ENCODE peak calls at places on chromosomes 3 and 15, in nine cellular contexts. One of them, this sample, is unnamed.

GRCh38 chr3:72306800-72307341 is 521.9 kb upstream of the PROK2 start:
- DNase-seq in uterus: peak
- DNase-seq in Ammon's horn: no peak
- DNase-seq in thoracic aorta: no peak
- DNase-seq in T-helper 1 cell: no peak
- DNase-seq in NCI-H524: peak
- DNase-seq in mesendoderm: peak
- DNase-seq in stimulated activated CD4-positive, alpha-beta T cell treated with anti-CD3 and anti-CD28 coated beads, Interleukin-1b, Interleukin-23, amount 100 ng/mL, for 4 hours: no peak
- DNase-seq in left cardiac atrium: no peak
- DNase-seq in this sample: no peak

GRCh38 chr3:112308151-112308911 is 14.3 kb upstream of the SLC9C1 start:
- DNase-seq in left cardiac atrium: no peak
- DNase-seq in Ammon's horn: no peak
- DNase-seq in mesendoderm: peak
- DNase-seq in T-helper 1 cell: no peak
- DNase-seq in thoracic aorta: no peak
- DNase-seq in NCI-H524: peak
- DNase-seq in stimulated activated CD4-positive, alpha-beta T cell treated with anti-CD3 and anti-CD28 coated beads, Interleukin-1b, Interleukin-23, amount 100 ng/mL, for 4 hours: no peak
- DNase-seq in uterus: no peak
- DNase-seq in this sample: no peak

GRCh38 chr3:64560802-64561502 is 126.8 kb downstream of the ADAMTS9 start:
- DNase-seq in stimulated activated CD4-positive, alpha-beta T cell treated with anti-CD3 and anti-CD28 coated beads, Interleukin-1b, Interleukin-23, amount 100 ng/mL, for 4 hours: no peak
- DNase-seq in left cardiac atrium: no peak
- DNase-seq in Ammon's horn: no peak
- DNase-seq in uterus: no peak
- DNase-seq in thoracic aorta: no peak
- DNase-seq in T-helper 1 cell: no peak
- DNase-seq in NCI-H524: no peak
- DNase-seq in mesendoderm: no peak
- DNase-seq in this sample: no peak

GRCh38 chr3:65971281-65972252 is 67.2 kb downstream of the MAGI1 start:
- DNase-seq in left cardiac atrium: no peak
- DNase-seq in mesendoderm: peak
- DNase-seq in thoracic aorta: no peak
- DNase-seq in T-helper 1 cell: no peak
- DNase-seq in NCI-H524: no peak
- DNase-seq in stimulated activated CD4-positive, alpha-beta T cell treated with anti-CD3 and anti-CD28 coated beads, Interleukin-1b, Interleukin-23, amount 100 ng/mL, for 4 hours: no peak
- DNase-seq in uterus: no peak
- DNase-seq in Ammon's horn: no peak
- DNase-seq in this sample: no peak

GRCh38 chr3:123110238-123110952 is 43.6 kb downstream of the PDIA5 start:
- DNase-seq in uterus: no peak
- DNase-seq in thoracic aorta: no peak
- DNase-seq in Ammon's horn: no peak
- DNase-seq in left cardiac atrium: no peak
- DNase-seq in stimulated activated CD4-positive, alpha-beta T cell treated with anti-CD3 and anti-CD28 coated beads, Interleukin-1b, Interleukin-23, amount 100 ng/mL, for 4 hours: no peak
- DNase-seq in mesendoderm: no peak
- DNase-seq in NCI-H524: peak
- DNase-seq in T-helper 1 cell: no peak
- DNase-seq in this sample: no peak

GRCh38 chr15:92097473-92098178 is 244.1 kb downstream of the SLCO3A1 start:
- DNase-seq in T-helper 1 cell: peak
- DNase-seq in NCI-H524: no peak
- DNase-seq in stimulated activated CD4-positive, alpha-beta T cell treated with anti-CD3 and anti-CD28 coated beads, Interleukin-1b, Interleukin-23, amount 100 ng/mL, for 4 hours: no peak
- DNase-seq in uterus: peak
- DNase-seq in thoracic aorta: no peak
- DNase-seq in Ammon's horn: peak
- DNase-seq in mesendoderm: peak
- DNase-seq in left cardiac atrium: no peak
- DNase-seq in this sample: no peak

GRCh38 chr3:151379083-151379734 is 5.3 kb downstream of the P2RY12 start:
- DNase-seq in T-helper 1 cell: no peak
- DNase-seq in thoracic aorta: no peak
- DNase-seq in NCI-H524: no peak
- DNase-seq in Ammon's horn: peak
- DNase-seq in left cardiac atrium: peak
- DNase-seq in stimulated activated CD4-positive, alpha-beta T cell treated with anti-CD3 and anti-CD28 coated beads, Interleukin-1b, Interleukin-23, amount 100 ng/mL, for 4 hours: no peak
- DNase-seq in mesendoderm: peak
- DNase-seq in uterus: no peak
- DNase-seq in this sample: no peak

GRCh38 chr15:66169023-66169422 is 84.5 kb downstream of the MEGF11 start:
- DNase-seq in T-helper 1 cell: no peak
- DNase-seq in Ammon's horn: no peak
- DNase-seq in NCI-H524: peak
- DNase-seq in uterus: no peak
- DNase-seq in left cardiac atrium: no peak
- DNase-seq in thoracic aorta: no peak
- DNase-seq in stimulated activated CD4-positive, alpha-beta T cell treated with anti-CD3 and anti-CD28 coated beads, Interleukin-1b, Interleukin-23, amount 100 ng/mL, for 4 hours: no peak
- DNase-seq in mesendoderm: no peak
- DNase-seq in this sample: no peak

GRCh38 chr15:65085990-65086679 is 9.6 kb downstream of the KBTBD13 start:
- DNase-seq in stimulated activated CD4-positive, alpha-beta T cell treated with anti-CD3 and anti-CD28 coated beads, Interleukin-1b, Interleukin-23, amount 100 ng/mL, for 4 hours: no peak
- DNase-seq in mesendoderm: peak
- DNase-seq in NCI-H524: peak
- DNase-seq in uterus: no peak
- DNase-seq in left cardiac atrium: no peak
- DNase-seq in thoracic aorta: no peak
- DNase-seq in Ammon's horn: no peak
- DNase-seq in T-helper 1 cell: no peak
- DNase-seq in this sample: no peak

GRCh38 chr3:88988906-88989305 is 118.5 kb upstream of the EPHA3 start:
- DNase-seq in uterus: no peak
- DNase-seq in mesendoderm: peak
- DNase-seq in stimulated activated CD4-positive, alpha-beta T cell treated with anti-CD3 and anti-CD28 coated beads, Interleukin-1b, Interleukin-23, amount 100 ng/mL, for 4 hours: no peak
- DNase-seq in Ammon's horn: no peak
- DNase-seq in thoracic aorta: no peak
- DNase-seq in NCI-H524: no peak
- DNase-seq in T-helper 1 cell: no peak
- DNase-seq in left cardiac atrium: no peak
- DNase-seq in this sample: no peak